ENCODE peak calls at places on chromosomes 4 and X, in ten cellular contexts. One of them, this sample, is unnamed.

GRCh38 chrX:2692221-2693122 is 1.4 kb downstream of the CD99 start:
- DNase-seq in hepatic stellate cell: peak; percentile 50
- DNase-seq in psoas muscle: peak; percentile 38
- DNase-seq in MCF 10A: peak; percentile 38
- DNase-seq in activated T-cell treated with anti-CD3 and anti-CD28 coated beads for 24 hours: no peak
- DNase-seq in activated CD8-positive, alpha-beta memory T cell treated with anti-CD3 and anti-CD28 coated beads for 1 hour: no peak
- DNase-seq in GM23338: peak; percentile 50
- DNase-seq in foreskin fibroblast: no peak
- DNase-seq in sigmoid colon: no peak
- DNase-seq in pons: no peak
- DNase-seq in this sample: no peak

GRCh38 chr4:128844931-128845330 is 35.4 kb downstream of the JADE1 start:
- DNase-seq in MCF 10A: no peak
- DNase-seq in hepatic stellate cell: no peak
- DNase-seq in activated T-cell treated with anti-CD3 and anti-CD28 coated beads for 24 hours: no peak
- DNase-seq in sigmoid colon: no peak
- DNase-seq in activated CD8-positive, alpha-beta memory T cell treated with anti-CD3 and anti-CD28 coated beads for 1 hour: no peak
- DNase-seq in foreskin fibroblast: no peak
- DNase-seq in GM23338: no peak
- DNase-seq in pons: peak; percentile 69
- DNase-seq in psoas muscle: peak; percentile 33
- DNase-seq in this sample: no peak

GRCh38 chr4:20552004-20552403 is 148.3 kb upstream of the PACRGL start:
- DNase-seq in hepatic stellate cell: no peak
- DNase-seq in GM23338: peak; percentile 39
- DNase-seq in activated T-cell treated with anti-CD3 and anti-CD28 coated beads for 24 hours: no peak
- DNase-seq in psoas muscle: no peak
- DNase-seq in pons: no peak
- DNase-seq in foreskin fibroblast: no peak
- DNase-seq in sigmoid colon: no peak
- DNase-seq in MCF 10A: no peak
- DNase-seq in activated CD8-positive, alpha-beta memory T cell treated with anti-CD3 and anti-CD28 coated beads for 1 hour: no peak
- DNase-seq in this sample: no peak

GRCh38 chr4:119029847-119030535 is 105.6 kb upstream of the MYOZ2 start:
- DNase-seq in GM23338: no peak
- DNase-seq in psoas muscle: no peak
- DNase-seq in foreskin fibroblast: no peak
- DNase-seq in activated T-cell treated with anti-CD3 and anti-CD28 coated beads for 24 hours: no peak
- DNase-seq in hepatic stellate cell: no peak
- DNase-seq in sigmoid colon: no peak
- DNase-seq in pons: no peak
- DNase-seq in activated CD8-positive, alpha-beta memory T cell treated with anti-CD3 and anti-CD28 coated beads for 1 hour: no peak
- DNase-seq in MCF 10A: no peak
- DNase-seq in this sample: no peak

GRCh38 chrX:119045884-119046283 is 26.9 kb upstream of the CT47C1 start:
- DNase-seq in psoas muscle: no peak
- DNase-seq in activated CD8-positive, alpha-beta memory T cell treated with anti-CD3 and anti-CD28 coated beads for 1 hour: no peak
- DNase-seq in hepatic stellate cell: no peak
- DNase-seq in MCF 10A: no peak
- DNase-seq in GM23338: no peak
- DNase-seq in foreskin fibroblast: no peak
- DNase-seq in sigmoid colon: no peak
- DNase-seq in pons: no peak
- DNase-seq in activated T-cell treated with anti-CD3 and anti-CD28 coated beads for 24 hours: no peak
- DNase-seq in this sample: no peak

GRCh38 chr4:26568446-26568994 is 15.4 kb upstream of the TBC1D19 start:
- DNase-seq in foreskin fibroblast: peak; percentile 83
- DNase-seq in activated CD8-positive, alpha-beta memory T cell treated with anti-CD3 and anti-CD28 coated beads for 1 hour: no peak
- DNase-seq in hepatic stellate cell: no peak
- DNase-seq in pons: no peak
- DNase-seq in activated T-cell treated with anti-CD3 and anti-CD28 coated beads for 24 hours: no peak
- DNase-seq in MCF 10A: peak; percentile 49
- DNase-seq in sigmoid colon: no peak
- DNase-seq in psoas muscle: no peak
- DNase-seq in GM23338: no peak
- DNase-seq in this sample: no peak

GRCh38 chrX:10414872-10415703 is 205.3 kb downstream of the MID1 start:
- DNase-seq in MCF 10A: no peak
- DNase-seq in pons: no peak
- DNase-seq in foreskin fibroblast: peak; percentile 19
- DNase-seq in GM23338: no peak
- DNase-seq in psoas muscle: no peak
- DNase-seq in activated CD8-positive, alpha-beta memory T cell treated with anti-CD3 and anti-CD28 coated beads for 1 hour: no peak
- DNase-seq in hepatic stellate cell: no peak
- DNase-seq in activated T-cell treated with anti-CD3 and anti-CD28 coated beads for 24 hours: no peak
- DNase-seq in sigmoid colon: no peak
- DNase-seq in this sample: no peak

GRCh38 chr4:8276358-8277240 is 7.0 kb downstream of the HTRA3 start:
- DNase-seq in foreskin fibroblast: peak; percentile 45
- DNase-seq in activated T-cell treated with anti-CD3 and anti-CD28 coated beads for 24 hours: no peak
- DNase-seq in MCF 10A: peak; percentile 58
- DNase-seq in sigmoid colon: peak; percentile 87
- DNase-seq in activated CD8-positive, alpha-beta memory T cell treated with anti-CD3 and anti-CD28 coated beads for 1 hour: no peak
- DNase-seq in pons: no peak
- DNase-seq in psoas muscle: peak; percentile 73
- DNase-seq in hepatic stellate cell: no peak
- DNase-seq in GM23338: no peak
- DNase-seq in this sample: no peak

GRCh38 chr4:183443609-183444148 is 757 bp upstream of the CDKN2AIP start:
- DNase-seq in foreskin fibroblast: no peak
- DNase-seq in GM23338: peak; percentile 77
- DNase-seq in MCF 10A: no peak
- DNase-seq in activated T-cell treated with anti-CD3 and anti-CD28 coated beads for 24 hours: peak; percentile 19
- DNase-seq in hepatic stellate cell: no peak
- DNase-seq in psoas muscle: no peak
- DNase-seq in pons: peak; percentile 50
- DNase-seq in activated CD8-positive, alpha-beta memory T cell treated with anti-CD3 and anti-CD28 coated beads for 1 hour: no peak
- DNase-seq in sigmoid colon: peak; percentile 81
- DNase-seq in this sample: no peak

GRCh38 chrX:9356846-9357245 is 108.0 kb upstream of the TBL1X start:
- DNase-seq in activated T-cell treated with anti-CD3 and anti-CD28 coated beads for 24 hours: no peak
- DNase-seq in activated CD8-positive, alpha-beta memory T cell treated with anti-CD3 and anti-CD28 coated beads for 1 hour: no peak
- DNase-seq in hepatic stellate cell: no peak
- DNase-seq in MCF 10A: no peak
- DNase-seq in GM23338: no peak
- DNase-seq in foreskin fibroblast: no peak
- DNase-seq in pons: no peak
- DNase-seq in psoas muscle: no peak
- DNase-seq in sigmoid colon: no peak
- DNase-seq in this sample: no peak

GRCh38 chrX:74931214-74931613 is 6.0 kb upstream of the NEXMIF start:
- DNase-seq in activated CD8-positive, alpha-beta memory T cell treated with anti-CD3 and anti-CD28 coated beads for 1 hour: no peak
- DNase-seq in foreskin fibroblast: no peak
- DNase-seq in pons: no peak
- DNase-seq in GM23338: peak; percentile 5
- DNase-seq in psoas muscle: no peak
- DNase-seq in hepatic stellate cell: no peak
- DNase-seq in activated T-cell treated with anti-CD3 and anti-CD28 coated beads for 24 hours: no peak
- DNase-seq in sigmoid colon: no peak
- DNase-seq in MCF 10A: peak; percentile 1
- DNase-seq in this sample: no peak

GRCh38 chr4:1381181-1381621 is 25.0 kb downstream of the NKX1-1 start:
- DNase-seq in foreskin fibroblast: no peak
- DNase-seq in GM23338: no peak
- DNase-seq in hepatic stellate cell: no peak
- DNase-seq in psoas muscle: peak; percentile 10
- DNase-seq in activated CD8-positive, alpha-beta memory T cell treated with anti-CD3 and anti-CD28 coated beads for 1 hour: no peak
- DNase-seq in activated T-cell treated with anti-CD3 and anti-CD28 coated beads for 24 hours: no peak
- DNase-seq in pons: no peak
- DNase-seq in MCF 10A: no peak
- DNase-seq in sigmoid colon: peak; percentile 43
- DNase-seq in this sample: no peak

GRCh38 chrX:20363003-20363674 is 96.4 kb upstream of the RPS6KA3 start:
- DNase-seq in psoas muscle: no peak
- DNase-seq in MCF 10A: no peak
- DNase-seq in pons: no peak
- DNase-seq in activated CD8-positive, alpha-beta memory T cell treated with anti-CD3 and anti-CD28 coated beads for 1 hour: no peak
- DNase-seq in activated T-cell treated with anti-CD3 and anti-CD28 coated beads for 24 hours: no peak
- DNase-seq in foreskin fibroblast: no peak
- DNase-seq in sigmoid colon: no peak
- DNase-seq in hepatic stellate cell: no peak
- DNase-seq in GM23338: no peak
- DNase-seq in this sample: no peak

GRCh38 chr4:126604273-126604867 is 1028.4 kb upstream of the INTU start:
- DNase-seq in foreskin fibroblast: peak; percentile 34
- DNase-seq in MCF 10A: peak; percentile 55
- DNase-seq in sigmoid colon: no peak
- DNase-seq in pons: peak; percentile 66
- DNase-seq in activated T-cell treated with anti-CD3 and anti-CD28 coated beads for 24 hours: no peak
- DNase-seq in psoas muscle: no peak
- DNase-seq in activated CD8-positive, alpha-beta memory T cell treated with anti-CD3 and anti-CD28 coated beads for 1 hour: no peak
- DNase-seq in hepatic stellate cell: peak; percentile 6
- DNase-seq in GM23338: peak; percentile 57
- DNase-seq in this sample: no peak

GRCh38 chr4:3673716-3674478 is 92.3 kb upstream of the ADRA2C start:
- DNase-seq in activated CD8-positive, alpha-beta memory T cell treated with anti-CD3 and anti-CD28 coated beads for 1 hour: no peak
- DNase-seq in psoas muscle: no peak
- DNase-seq in foreskin fibroblast: no peak
- DNase-seq in MCF 10A: no peak
- DNase-seq in hepatic stellate cell: no peak
- DNase-seq in activated T-cell treated with anti-CD3 and anti-CD28 coated beads for 24 hours: no peak
- DNase-seq in pons: no peak
- DNase-seq in sigmoid colon: peak; percentile 40
- DNase-seq in GM23338: no peak
- DNase-seq in this sample: no peak

GRCh38 chr4:105992641-105993305 is 97.5 kb downstream of the NPNT start:
- DNase-seq in activated CD8-positive, alpha-beta memory T cell treated with anti-CD3 and anti-CD28 coated beads for 1 hour: no peak
- DNase-seq in activated T-cell treated with anti-CD3 and anti-CD28 coated beads for 24 hours: no peak
- DNase-seq in hepatic stellate cell: no peak
- DNase-seq in foreskin fibroblast: no peak
- DNase-seq in psoas muscle: no peak
- DNase-seq in pons: no peak
- DNase-seq in MCF 10A: no peak
- DNase-seq in sigmoid colon: no peak
- DNase-seq in GM23338: no peak
- DNase-seq in this sample: no peak

GRCh38 chrX:101918746-101919145 is 13.1 kb downstream of the ZMAT1 start:
- DNase-seq in activated CD8-positive, alpha-beta memory T cell treated with anti-CD3 and anti-CD28 coated beads for 1 hour: no peak
- DNase-seq in pons: no peak
- DNase-seq in MCF 10A: no peak
- DNase-seq in sigmoid colon: no peak
- DNase-seq in activated T-cell treated with anti-CD3 and anti-CD28 coated beads for 24 hours: no peak
- DNase-seq in foreskin fibroblast: no peak
- DNase-seq in psoas muscle: no peak
- DNase-seq in GM23338: no peak
- DNase-seq in hepatic stellate cell: no peak
- DNase-seq in this sample: no peak

GRCh38 chrX:136292656-136293055 is 8.1 kb upstream of the ADGRG4 start:
- DNase-seq in activated T-cell treated with anti-CD3 and anti-CD28 coated beads for 24 hours: no peak
- DNase-seq in pons: no peak
- DNase-seq in psoas muscle: no peak
- DNase-seq in sigmoid colon: no peak
- DNase-seq in MCF 10A: peak; percentile 36
- DNase-seq in foreskin fibroblast: no peak
- DNase-seq in activated CD8-positive, alpha-beta memory T cell treated with anti-CD3 and anti-CD28 coated beads for 1 hour: no peak
- DNase-seq in hepatic stellate cell: no peak
- DNase-seq in GM23338: no peak
- DNase-seq in this sample: no peak

GRCh38 chr4:38688676-38689355 is 24.8 kb downstream of the KLF3 start:
- DNase-seq in hepatic stellate cell: no peak
- DNase-seq in psoas muscle: no peak
- DNase-seq in MCF 10A: no peak
- DNase-seq in sigmoid colon: no peak
- DNase-seq in GM23338: no peak
- DNase-seq in activated T-cell treated with anti-CD3 and anti-CD28 coated beads for 24 hours: no peak
- DNase-seq in foreskin fibroblast: no peak
- DNase-seq in pons: no peak
- DNase-seq in activated CD8-positive, alpha-beta memory T cell treated with anti-CD3 and anti-CD28 coated beads for 1 hour: no peak
- DNase-seq in this sample: no peak

GRCh38 chrX:69128573-69128972 is 36.7 kb downstream of the PJA1 start:
- DNase-seq in activated T-cell treated with anti-CD3 and anti-CD28 coated beads for 24 hours: no peak
- DNase-seq in activated CD8-positive, alpha-beta memory T cell treated with anti-CD3 and anti-CD28 coated beads for 1 hour: no peak
- DNase-seq in pons: no peak
- DNase-seq in hepatic stellate cell: peak; percentile 54
- DNase-seq in sigmoid colon: no peak
- DNase-seq in psoas muscle: no peak
- DNase-seq in GM23338: peak; percentile 50
- DNase-seq in foreskin fibroblast: no peak
- DNase-seq in MCF 10A: no peak
- DNase-seq in this sample: no peak

GRCh38 chr4:113077611-113078010 is 28.2 kb downstream of the ANK2 start:
- DNase-seq in foreskin fibroblast: no peak
- DNase-seq in GM23338: no peak
- DNase-seq in hepatic stellate cell: no peak
- DNase-seq in pons: peak; percentile 84
- DNase-seq in sigmoid colon: no peak
- DNase-seq in psoas muscle: no peak
- DNase-seq in activated T-cell treated with anti-CD3 and anti-CD28 coated beads for 24 hours: no peak
- DNase-seq in MCF 10A: no peak
- DNase-seq in activated CD8-positive, alpha-beta memory T cell treated with anti-CD3 and anti-CD28 coated beads for 1 hour: no peak
- DNase-seq in this sample: no peak

GRCh38 chr4:37673523-37674192 is 12.5 kb downstream of the RELL1 start:
- DNase-seq in foreskin fibroblast: no peak
- DNase-seq in MCF 10A: no peak
- DNase-seq in psoas muscle: no peak
- DNase-seq in hepatic stellate cell: no peak
- DNase-seq in activated CD8-positive, alpha-beta memory T cell treated with anti-CD3 and anti-CD28 coated beads for 1 hour: no peak
- DNase-seq in GM23338: no peak
- DNase-seq in pons: no peak
- DNase-seq in sigmoid colon: no peak
- DNase-seq in activated T-cell treated with anti-CD3 and anti-CD28 coated beads for 24 hours: no peak
- DNase-seq in this sample: no peak

GRCh38 chr4:14117575-14118228 is 490.2 kb upstream of the BOD1L1 start:
- DNase-seq in pons: no peak
- DNase-seq in psoas muscle: no peak
- DNase-seq in GM23338: no peak
- DNase-seq in activated T-cell treated with anti-CD3 and anti-CD28 coated beads for 24 hours: no peak
- DNase-seq in MCF 10A: no peak
- DNase-seq in sigmoid colon: no peak
- DNase-seq in hepatic stellate cell: no peak
- DNase-seq in foreskin fibroblast: no peak
- DNase-seq in activated CD8-positive, alpha-beta memory T cell treated with anti-CD3 and anti-CD28 coated beads for 1 hour: no peak
- DNase-seq in this sample: no peak

GRCh38 chrX:24963823-24964222 is 51.9 kb downstream of the ARX start:
- DNase-seq in hepatic stellate cell: no peak
- DNase-seq in sigmoid colon: no peak
- DNase-seq in MCF 10A: peak; percentile 41
- DNase-seq in psoas muscle: no peak
- DNase-seq in pons: no peak
- DNase-seq in GM23338: peak; percentile 5
- DNase-seq in foreskin fibroblast: no peak
- DNase-seq in activated T-cell treated with anti-CD3 and anti-CD28 coated beads for 24 hours: no peak
- DNase-seq in activated CD8-positive, alpha-beta memory T cell treated with anti-CD3 and anti-CD28 coated beads for 1 hour: no peak
- DNase-seq in this sample: no peak

GRCh38 chr4:152265149-152265621 is 270.7 kb downstream of the FBXW7 start:
- DNase-seq in sigmoid colon: no peak
- DNase-seq in activated T-cell treated with anti-CD3 and anti-CD28 coated beads for 24 hours: no peak
- DNase-seq in hepatic stellate cell: peak; percentile 75
- DNase-seq in MCF 10A: peak; percentile 87
- DNase-seq in psoas muscle: no peak
- DNase-seq in GM23338: no peak
- DNase-seq in activated CD8-positive, alpha-beta memory T cell treated with anti-CD3 and anti-CD28 coated beads for 1 hour: no peak
- DNase-seq in pons: no peak
- DNase-seq in foreskin fibroblast: peak; percentile 57
- DNase-seq in this sample: no peak

This sample was measured in cortex of kidney.